ENCODE peak calls at places on chromosomes 2 and 18, in seven cellular contexts. F is heart left ventricle, E is adrenal gland, L is prostate gland, X is esophagus muscularis mucosa, Z is IMR-90, Y is tibial nerve. I is an unnamed sample.

GRCh38 chr2:112941753-112942653 is 31.0 kb downstream of the IL37 start:
- DNase-seq in Z (peak; percentile 76), F (peak; percentile 76), L (peak; percentile 47), E (peak; percentile 70), X (peak; percentile 81), Y (peak; percentile 16), I (peak; percentile 76)

GRCh38 chr18:74399225-74399887 is 57.8 kb downstream of the DIPK1C start:
- DNase-seq in Y (no peak), L (no peak), Z (no peak), F (no peak), E (no peak), X (no peak), I (no peak)

GRCh38 chr2:188091235-188091634 is 200.4 kb upstream of the GULP1 start:
- DNase-seq in F (no peak), L (no peak), X (no peak), Z (no peak), Y (no peak), E (no peak), I (no peak)

GRCh38 chr18:56085561-56085960 is 497.6 kb upstream of the TCF4 start:
- DNase-seq in F (no peak), Y (no peak), E (no peak), Z (peak; percentile 86), X (no peak), L (no peak), I (no peak)

GRCh38 chr2:166361351-166362153 is 14.2 kb downstream of the SCN9A start:
- DNase-seq in Z (peak; percentile 69), F (no peak), Y (no peak), L (no peak), X (no peak), E (no peak), I (no peak)

GRCh38 chr2:190511104-190511503 is 23.4 kb downstream of the NEMP2 start:
- DNase-seq in L (no peak), Y (no peak), X (no peak), E (no peak), F (no peak), Z (peak; percentile 57), I (no peak)

GRCh38 chr18:58087928-58088722 is 44.1 kb downstream of the NEDD4L start:
- DNase-seq in Y (no peak), X (no peak), Z (peak; percentile 22), L (peak; percentile 67), E (no peak), F (no peak), I (peak; percentile 89)

GRCh38 chr2:96114546-96114902 is 1.8 kb downstream of the ADRA2B start:
- DNase-seq in E (no peak), Y (no peak), L (no peak), F (peak; percentile 64), Z (no peak), X (no peak), I (no peak)

GRCh38 chr2:151071382-151071781 is 190.3 kb downstream of the RBM43 start:
- DNase-seq in Y (no peak), L (no peak), Z (peak; percentile 67), F (no peak), X (no peak), E (no peak), I (peak; percentile 6)

GRCh38 chr2:30665761-30666306 is 141.4 kb downstream of the CAPN13 start:
- DNase-seq in Z (no peak), Y (no peak), F (no peak), X (peak; percentile 89), E (no peak), L (no peak), I (no peak)

GRCh38 chr2:170310876-170311502 is 133.0 kb downstream of the MYO3B start:
- DNase-seq in L (no peak), X (no peak), Z (no peak), E (no peak), Y (no peak), F (no peak), I (no peak)

GRCh38 chr2:141423212-141423611 is 707.6 kb downstream of the LRP1B start:
- DNase-seq in Z (no peak), L (no peak), E (no peak), X (no peak), Y (no peak), F (no peak), I (no peak)

GRCh38 chr2:154158101-154158500 is 286.4 kb downstream of the GALNT13 start:
- DNase-seq in L (no peak), Y (no peak), X (no peak), F (no peak), Z (no peak), E (no peak), I (no peak)

GRCh38 chr2:197433770-197434438 is 924 bp downstream of the SF3B1 start:
- DNase-seq in L (no peak), F (no peak), E (no peak), X (no peak), Y (no peak), Z (peak; percentile 13), I (no peak)

GRCh38 chr18:39796413-39796812 is 2158.6 kb upstream of the PIK3C3 start:
- DNase-seq in E (no peak), Z (no peak), Y (no peak), L (no peak), F (no peak), X (no peak), I (no peak)

GRCh38 chr2:220114443-220114842 is 487.0 kb downstream of the SLC4A3 start:
- DNase-seq in F (no peak), L (no peak), X (no peak), E (no peak), Z (no peak), Y (no peak), I (no peak)

GRCh38 chr2:61247204-61247812 is 85.3 kb downstream of the C2orf74 start:
- DNase-seq in F (no peak), Z (peak; percentile 48), X (no peak), E (peak; percentile 16), Y (no peak), L (no peak), I (no peak)

GRCh38 chr18:48663931-48664847 is 125.4 kb downstream of the CTIF start:
- DNase-seq in L (peak; percentile 59), F (peak; percentile 83), X (no peak), Y (peak; percentile 67), E (peak; percentile 72), Z (peak; percentile 36), I (peak; percentile 72)

GRCh38 chr2:72141881-72142742 is 5.5 kb downstream of the CYP26B1 start:
- DNase-seq in X (no peak), F (peak; percentile 54), Y (no peak), E (no peak), L (no peak), Z (no peak), I (no peak)

GRCh38 chr2:239363946-239364637 is 36.7 kb downstream of the HDAC4 start:
- DNase-seq in E (no peak), Y (no peak), Z (no peak), L (no peak), X (no peak), F (no peak), I (no peak)

GRCh38 chr2:27489498-27490397 is at the start of gene IFT172:
- DNase-seq in Y (peak; percentile 98), F (peak; percentile 99), Z (peak; percentile 98), X (peak; percentile 100), E (peak; percentile 100), L (peak; percentile 100), I (peak; percentile 100)
- TF ChIP-seq POLR2A in Y (no peak), F (no peak), Z (peak; percentile 56), X (peak; percentile 20), E (peak; percentile 94), L (peak; percentile 83), I (peak; percentile 95)

DNA sequence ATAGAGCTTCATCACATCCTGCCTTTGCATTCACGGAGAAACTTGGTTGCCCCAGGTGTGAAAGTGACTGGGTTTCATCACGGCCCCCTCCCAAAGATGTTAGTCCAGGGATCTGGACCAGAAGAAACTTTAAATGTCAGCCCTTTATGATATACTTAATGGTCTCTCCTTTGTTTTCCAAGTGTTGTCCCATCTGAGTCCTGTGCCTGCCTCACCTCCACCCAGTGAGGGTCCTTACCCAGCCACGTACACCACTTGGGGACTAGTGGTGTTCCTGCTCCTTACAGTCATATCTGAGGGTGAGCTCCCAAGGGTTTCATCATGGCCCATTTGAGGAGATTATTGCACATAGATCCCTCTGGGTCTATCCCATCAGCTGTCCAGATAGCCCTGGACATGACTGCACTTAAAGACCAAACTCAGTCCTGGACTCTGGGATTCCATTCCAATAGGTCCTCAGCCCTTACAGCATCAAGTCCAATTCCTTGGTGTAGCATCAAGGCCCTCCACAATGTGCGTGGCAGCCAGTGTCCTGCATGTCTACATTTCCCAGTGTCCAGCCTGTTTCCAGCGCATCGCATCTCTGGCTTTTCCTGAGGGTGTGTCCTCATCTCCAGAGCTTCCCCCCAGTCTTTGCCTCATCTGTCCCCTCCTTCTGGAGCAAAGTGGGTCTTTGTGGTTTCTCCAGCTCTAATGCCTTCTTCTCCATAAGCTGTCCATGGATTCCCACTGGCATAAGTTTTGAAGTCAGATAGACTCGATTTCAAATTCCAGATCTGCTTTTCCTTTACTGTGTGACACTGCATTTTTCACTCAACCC is 351.6 kb downstream of the MYCN start:
- DNase-seq in E (no peak), L (no peak), F (no peak), Y (no peak), X (peak; percentile 90), Z (no peak), I (no peak)
- H3K4me3 ChIP-seq in E (no peak overlapping the region), L (no peak overlapping the region), F (no peak overlapping the region), Y (no peak overlapping the region), X (no peak overlapping the region), Z (no peak overlapping the region), I (no peak overlapping the region)

GRCh38 chr2:9764153-9764778 is 79.0 kb upstream of the TAF1B start:
- DNase-seq in L (no peak), Y (no peak), E (no peak), Z (no peak), F (no peak), X (no peak), I (no peak)

GRCh38 chr2:9761547-9761946 is 81.7 kb upstream of the TAF1B start:
- DNase-seq in F (peak; percentile 66), L (no peak), Z (no peak), X (no peak), E (no peak), Y (no peak), I (no peak)

GRCh38 chr2:9760911-9761228 is 82.4 kb upstream of the TAF1B start:
- DNase-seq in Z (no peak), E (no peak), F (peak; percentile 49), L (no peak), X (no peak), Y (no peak), I (no peak)

GRCh38 chr2:9763356-9764152 is 79.7 kb upstream of the TAF1B start:
- DNase-seq in X (no peak), F (no peak), E (peak; percentile 71), Z (peak; percentile 42), L (no peak), Y (no peak), I (no peak)

GRCh38 chr2:9762941-9763340 is 80.3 kb upstream of the TAF1B start:
- DNase-seq in Z (no peak), L (no peak), X (no peak), F (no peak), Y (no peak), E (no peak), I (no peak)
- TF ChIP-seq POLR2A in Z (no peak), L (no peak), X (no peak), F (no peak), Y (no peak), E (no peak), I (no peak)

GRCh38 chr2:117217145-117217544 is 597.3 kb upstream of the DDX18 start:
- DNase-seq in L (no peak), F (no peak), Z (no peak), Y (no peak), E (no peak), X (no peak), I (no peak)

DNA sequence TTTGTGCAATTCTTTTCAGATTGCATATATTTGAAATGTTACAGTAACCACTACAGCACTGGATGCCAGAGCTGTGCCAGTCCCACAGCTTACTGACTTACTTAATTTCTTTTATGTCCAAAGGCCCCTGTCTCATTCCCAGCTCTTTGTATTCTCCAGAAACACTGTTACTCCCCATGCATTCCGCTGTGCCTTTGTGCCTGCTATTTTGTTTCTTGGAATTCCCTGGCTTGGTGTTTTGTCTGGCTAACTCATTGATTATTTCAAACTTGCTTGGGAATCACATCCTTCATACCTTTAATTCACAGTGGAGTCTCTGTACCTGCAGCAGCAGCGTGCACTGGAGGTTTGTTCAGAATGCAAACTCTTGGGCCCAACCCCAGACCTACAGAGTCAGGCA is 601.9 kb upstream of the DDX18 start:
- DNase-seq in E (no peak), L (no peak), Y (no peak), X (no peak), F (no peak), Z (no peak), I (no peak)
- H3K4me3 ChIP-seq in E (no peak overlapping the region), L (no peak overlapping the region), Y (no peak overlapping the region), X (no peak overlapping the region), F (no peak overlapping the region), Z (no peak overlapping the region), I (no peak overlapping the region)

I was measured in thyroid gland.